ENCODE peak calls at places on chromosomes 3 and 15, in ten cellular contexts. F is adrenal gland, W is fibroblast of lung, T is IMR-90, O is lower lobe of right lung, A is prostate gland, V is thoracic aorta, L is spleen, N is AG04450, B is ovary. X is an unnamed sample.
A peak's percentile ranks its signal among the peaks of the same experiment; 100 is the strongest.

GRCh38 chr3:64072111-64072510 is 48.8 kb upstream of the PSMD6 start:
- DNase-seq in F (no peak), W (no peak), T (no peak), O (no peak), A (no peak), V (no peak), L (no peak), N (no peak), B (no peak), X (no peak)

GRCh38 chr3:4817128-4817527 is 162.1 kb upstream of the BHLHE40 start:
- DNase-seq in F (no peak), W (no peak), T (no peak), O (no peak), A (no peak), V (no peak), L (no peak), N (no peak), B (no peak), X (no peak)

GRCh38 chr3:192408721-192409151 is 318.6 kb downstream of the FGF12 start:
- DNase-seq in F (peak; percentile 51), W (peak; percentile 14), T (no peak), O (no peak), A (no peak), V (no peak), L (peak; percentile 70), N (no peak), B (no peak), X (peak; percentile 22)

GRCh38 chr3:193788189-193788946 is 195.4 kb downstream of the OPA1 start:
- DNase-seq in F (peak; percentile 60), W (peak; percentile 69), T (peak; percentile 53), O (peak; percentile 63), A (peak; percentile 49), V (no peak), L (no peak), N (no peak), B (peak; percentile 63), X (peak; percentile 87)

GRCh38 chr3:10568549-10568948 is 63.2 kb upstream of the ATP2B2 start:
- DNase-seq in F (no peak), W (no peak), T (no peak), O (no peak), A (no peak), V (no peak), L (no peak), N (no peak), B (no peak), X (no peak)

GRCh38 chr15:70856884-70857546 is 3.1 kb upstream of the LARP6 start:
- DNase-seq in F (peak; percentile 73), W (peak; percentile 100), T (peak; percentile 100), O (no peak), A (no peak), V (peak; percentile 58), L (no peak), N (peak; percentile 99), B (no peak), X (peak; percentile 74)

GRCh38 chr15:72319360-72319984 is 485 bp downstream of the CELF6 start:
- DNase-seq in F (peak; percentile 73), W (peak; percentile 57), T (peak; percentile 47), O (peak; percentile 84), A (peak; percentile 62), V (no peak), L (peak; percentile 91), N (no peak), B (peak; percentile 85), X (peak; percentile 90)

GRCh38 chr3:118705827-118706226 is 328.8 kb downstream of the IGSF11 start:
- DNase-seq in F (no peak), W (no peak), T (no peak), O (no peak), A (no peak), V (no peak), L (no peak), N (no peak), B (no peak), X (no peak)

GRCh38 chr3:144622845-144623244 is 651.2 kb downstream of the DIPK2A start:
- DNase-seq in F (no peak), W (no peak), T (no peak), O (no peak), A (no peak), V (no peak), L (no peak), N (no peak), B (no peak), X (no peak)

GRCh38 chr15:72220678-72221077 is 10.3 kb downstream of the PKM start:
- DNase-seq in F (no peak), W (no peak), T (no peak), O (no peak), A (no peak), V (no peak), L (no peak), N (no peak), B (no peak), X (no peak)

GRCh38 chr3:72296477-72297111 is 511.6 kb upstream of the PROK2 start:
- DNase-seq in F (no peak), W (no peak), T (no peak), O (no peak), A (no peak), V (no peak), L (no peak), N (no peak), B (no peak), X (no peak)

GRCh38 chr3:37250435-37250834 is 76.1 kb upstream of the LRRFIP2 start:
- DNase-seq in F (no peak), W (no peak), T (peak; percentile 19), O (no peak), A (no peak), V (no peak), L (no peak), N (no peak), B (no peak), X (no peak)

GRCh38 chr3:184603156-184604030 is 41.8 kb downstream of the EPHB3 start:
- DNase-seq in F (no peak), W (no peak), T (no peak), O (no peak), A (no peak), V (no peak), L (no peak), N (no peak), B (no peak), X (no peak)

GRCh38 chr15:62085740-62086139 is 19.0 kb downstream of the C2CD4A start:
- DNase-seq in F (peak; percentile 30), W (peak; percentile 17), T (no peak), O (no peak), A (no peak), V (no peak), L (no peak), N (no peak), B (no peak), X (no peak)
- H3K27ac ChIP-seq in F (no peak overlapping the region), W (no peak overlapping the region), T (no peak overlapping the region), O (no peak overlapping the region), A (no peak overlapping the region), V (no peak overlapping the region), L (no peak overlapping the region), N (no peak overlapping the region), B (no peak overlapping the region), X (no peak overlapping the region)

GRCh38 chr3:99013077-99013476 is 111.6 kb upstream of the DCBLD2 start:
- DNase-seq in F (no peak), W (no peak), T (no peak), O (no peak), A (no peak), V (no peak), L (no peak), N (no peak), B (no peak), X (no peak)
- TF ChIP-seq CTCF in F (no peak), W (no peak), T (no peak), O (no peak), A (no peak), V (no peak), L (no peak), N (no peak), B (no peak), X (no peak)

GRCh38 chr15:82646250-82647044 is 716 bp downstream of the CPEB1 start:
- DNase-seq in F (peak; percentile 26), W (no peak), T (no peak), O (no peak), A (no peak), V (no peak), L (no peak), N (no peak), B (peak; percentile 59), X (peak; percentile 16)

GRCh38 chr15:82649226-82649999 is 2.2 kb upstream of the CPEB1 start:
- DNase-seq in F (no peak), W (no peak), T (no peak), O (no peak), A (no peak), V (no peak), L (no peak), N (no peak), B (no peak), X (no peak)

GRCh38 chr15:82648257-82649103 is 1.3 kb upstream of the CPEB1 start:
- DNase-seq in F (no peak), W (peak; percentile 16), T (no peak), O (no peak), A (no peak), V (no peak), L (no peak), N (no peak), B (peak; percentile 45), X (no peak)

GRCh38 chr15:82647045-82647834 is at the start of gene CPEB1:
- DNase-seq in F (peak; percentile 71), W (peak; percentile 51), T (peak; percentile 30), O (peak; percentile 51), A (no peak), V (no peak), L (no peak), N (no peak), B (peak; percentile 86), X (peak; percentile 68)

GRCh38 chr15:82647835-82648256 is 683 bp upstream of the CPEB1 start:
- DNase-seq in F (no peak), W (no peak), T (no peak), O (peak; percentile 49), A (no peak), V (no peak), L (peak; percentile 83), N (no peak), B (no peak), X (no peak)
- H3K27me3 ChIP-seq in F (no peaks in the 10 kb centered on the region), W (peaks cover 16% of the 10 kb centered on the region), T (peaks cover 45% of the 10 kb centered on the region), O (peaks cover 55% of the 10 kb centered on the region), A (peaks cover 4% of the 10 kb centered on the region), V (no peaks in the 10 kb centered on the region), L (peaks cover 90% of the 10 kb centered on the region), N (peaks cover 39% of the 10 kb centered on the region), B (no peaks in the 10 kb centered on the region), X (peaks cover 84% of the 10 kb centered on the region)

GRCh38 chr3:172176385-172176784 is 137.0 kb downstream of the FNDC3B start:
- DNase-seq in F (no peak), W (no peak), T (no peak), O (no peak), A (no peak), V (no peak), L (no peak), N (no peak), B (no peak), X (no peak)
- H3K27ac ChIP-seq in F (peak overlapping the region; percentile 43), W (no peak overlapping the region), T (no peak overlapping the region), O (peak overlapping the region; percentile 3), A (no peak overlapping the region), V (peak overlapping the region; percentile 3), L (peak overlapping the region; percentile 48), N (no peak overlapping the region), B (no peak overlapping the region), X (no peak overlapping the region)

X was measured in hepatocyte.